ENCODE peak calls at places on chromosome 16, in ten cellular contexts. F, D, A, H, R, L, G, Z, E and X are unnamed samples. For H3K9me3, the result is how much of the 10 kb centered on the place peaks cover.

GRCh38 chr16:20740007-20740883 is 1.4 kb downstream of the THUMPD1 start:
- DNase-seq in A (no peak), H (no peak), Z (no peak), F (no peak), L (no peak), R (peak), G (no peak), E (no peak), D (no peak), X (no peak)

GRCh38 chr16:2295056-2295798 is 27.3 kb upstream of the RNPS1 start:
- DNase-seq in L (no peak), A (no peak), D (no peak), Z (no peak), H (no peak), E (no peak), F (no peak), G (no peak), R (no peak), X (no peak)

GRCh38 chr16:1125471-1125870 is 27.4 kb upstream of the CACNA1H start:
- DNase-seq in G (no peak), L (no peak), E (peak), F (no peak), Z (no peak), A (no peak), H (peak), R (no peak), D (peak), X (no peak)

GRCh38 chr16:56931253-56931768 is 631 bp upstream of the HERPUD1 start:
- DNase-seq in H (no peak), D (peak), G (peak), R (no peak), Z (no peak), L (no peak), A (no peak), E (no peak), F (no peak), X (peak)

GRCh38 chr16:56636616-56637413 is 1.7 kb upstream of the MT1A start:
- DNase-seq in L (no peak), G (no peak), Z (no peak), A (no peak), F (no peak), R (no peak), E (no peak), H (no peak), D (no peak), X (no peak)

GRCh38 chr16:71467810-71468209 is 5.8 kb upstream of the ZNF23 start:
- DNase-seq in D (no peak), E (no peak), F (no peak), R (no peak), A (no peak), Z (no peak), G (no peak), L (no peak), H (peak), X (no peak)

GRCh38 chr16:57341441-57342303 is 16.9 kb upstream of the CCL22 start:
- DNase-seq in F (no peak), L (no peak), R (no peak), A (no peak), H (no peak), Z (no peak), D (peak), E (no peak), G (no peak), X (no peak)

GRCh38 chr16:16101585-16101984 is 121.7 kb downstream of the ABCC6 start:
- DNase-seq in H (no peak), E (no peak), A (no peak), D (no peak), L (no peak), Z (no peak), R (no peak), F (no peak), G (no peak), X (no peak)

GRCh38 chr16:81758376-81758775 is 20.7 kb upstream of the PLCG2 start:
- DNase-seq in G (no peak), F (no peak), H (no peak), R (no peak), E (no peak), L (no peak), A (no peak), Z (no peak), D (no peak), X (no peak)

GRCh38 chr16:71626018-71626857 is at the start of gene MARVELD3:
- DNase-seq in H (peak), E (no peak), R (no peak), G (peak), Z (no peak), L (no peak), F (no peak), A (no peak), D (peak), X (peak)

GRCh38 chr16:46687486-46687885 is 1.5 kb downstream of the VPS35 start:
- DNase-seq in E (no peak), G (no peak), D (no peak), L (no peak), Z (no peak), R (no peak), A (no peak), H (no peak), F (no peak), X (no peak)

GRCh38 chr16:46688101-46688656 is 799 bp downstream of the VPS35 start:
- DNase-seq in D (peak), G (no peak), Z (no peak), E (no peak), H (no peak), R (no peak), F (peak), A (peak), L (no peak), X (peak)

GRCh38 chr16:46690281-46691178 is 1.1 kb downstream of the ORC6 start:
- DNase-seq in G (peak), E (no peak), A (no peak), R (no peak), L (no peak), F (no peak), Z (no peak), H (peak), D (peak), X (no peak)

GRCh38 chr16:46689492-46690280 is at the start of gene ORC6:
- DNase-seq in L (peak), H (peak), D (peak), G (peak), A (peak), F (peak), E (peak), R (peak), Z (peak), X (peak)

GRCh38 chr16:46688657-46689491 is at the start of gene VPS35:
- DNase-seq in E (peak), R (peak), H (peak), G (peak), Z (peak), L (peak), A (peak), F (peak), D (peak), X (peak)
- TF ChIP-seq CTCF in E (no peak), R (no peak), H (no peak), G (no peak), Z (no peak), L (no peak), A (no peak), F (no peak), D (peak), X (no peak)

GRCh38 chr16:88973007-88973410 is 4.0 kb downstream of the CBFA2T3 start:
- DNase-seq in H (peak), Z (no peak), A (no peak), E (no peak), D (no peak), G (no peak), L (no peak), F (no peak), R (no peak), X (no peak)
- H3K4me3 ChIP-seq in H (no peak), Z (no peak), A (no peak), E (no peak), D (no peak), G (no peak), L (no peak), F (no peak), R (no peak), X (no peak)

GRCh38 chr16:64307431-64307830 is 814.4 kb downstream of the CDH11 start:
- DNase-seq in H (no peak), R (no peak), D (no peak), A (no peak), E (no peak), G (no peak), Z (no peak), L (no peak), F (no peak), X (no peak)

GRCh38 chr16:64309398-64310110 is 812.3 kb downstream of the CDH11 start:
- DNase-seq in R (no peak), H (no peak), L (no peak), E (no peak), F (no peak), A (no peak), G (no peak), Z (no peak), D (no peak), X (no peak)

GRCh38 chr16:64305663-64306062 is 816.2 kb downstream of the CDH11 start:
- DNase-seq in D (no peak), R (no peak), A (no peak), F (no peak), H (no peak), L (no peak), E (no peak), G (no peak), Z (no peak), X (no peak)

GRCh38 chr16:64311241-64311640 is 810.6 kb downstream of the CDH11 start:
- DNase-seq in H (no peak), A (no peak), Z (no peak), G (no peak), E (no peak), D (no peak), F (no peak), R (no peak), L (no peak), X (no peak)

DNA sequence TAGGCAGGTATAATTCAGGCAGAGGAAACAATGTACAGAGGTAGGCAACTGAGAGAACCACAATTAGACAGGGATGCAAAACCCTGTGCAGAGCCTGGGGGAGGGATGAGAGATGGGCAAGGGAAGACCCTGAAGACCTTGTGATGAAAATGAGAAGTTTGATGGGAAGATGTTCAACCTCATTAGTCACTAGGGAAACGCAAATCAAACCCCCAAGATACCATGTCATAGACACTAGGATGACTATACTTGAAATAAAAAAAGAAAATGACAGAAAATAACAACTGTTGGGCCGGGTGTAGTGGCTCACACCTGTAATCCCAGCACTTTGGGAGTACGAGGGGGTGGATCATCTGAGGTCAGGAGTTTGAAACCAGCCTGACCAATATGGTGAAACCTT is 813.1 kb downstream of the CDH11 start:
- DNase-seq in Z (no peak), A (no peak), D (no peak), L (no peak), E (no peak), H (no peak), R (no peak), G (no peak), F (no peak), X (no peak)
- H3K9me3 ChIP-seq in Z (under half), A (under half), D (under half), L (under half), E (under half), H (under half), R (under half), G (under half), F (under half), X (under half)

GRCh38 chr16:4270595-4270994 is 2.2 kb downstream of the TFAP4 start:
- DNase-seq in Z (no peak), R (no peak), L (no peak), H (no peak), G (no peak), F (no peak), D (no peak), E (no peak), A (no peak), X (no peak)

GRCh38 chr16:4272114-4272954 is 489 bp downstream of the TFAP4 start:
- DNase-seq in D (peak), L (no peak), E (peak), H (peak), A (peak), G (no peak), R (peak), F (peak), Z (peak), X (peak)

GRCh38 chr16:4275861-4276260 is 3.0 kb upstream of the TFAP4 start:
- DNase-seq in R (no peak), A (no peak), Z (no peak), H (no peak), F (no peak), D (no peak), E (no peak), L (no peak), G (no peak), X (no peak)

GRCh38 chr16:4271176-4272113 is 1.4 kb downstream of the TFAP4 start:
- DNase-seq in G (peak), H (peak), F (peak), R (peak), L (peak), A (peak), Z (peak), D (peak), E (peak), X (peak)

DNA sequence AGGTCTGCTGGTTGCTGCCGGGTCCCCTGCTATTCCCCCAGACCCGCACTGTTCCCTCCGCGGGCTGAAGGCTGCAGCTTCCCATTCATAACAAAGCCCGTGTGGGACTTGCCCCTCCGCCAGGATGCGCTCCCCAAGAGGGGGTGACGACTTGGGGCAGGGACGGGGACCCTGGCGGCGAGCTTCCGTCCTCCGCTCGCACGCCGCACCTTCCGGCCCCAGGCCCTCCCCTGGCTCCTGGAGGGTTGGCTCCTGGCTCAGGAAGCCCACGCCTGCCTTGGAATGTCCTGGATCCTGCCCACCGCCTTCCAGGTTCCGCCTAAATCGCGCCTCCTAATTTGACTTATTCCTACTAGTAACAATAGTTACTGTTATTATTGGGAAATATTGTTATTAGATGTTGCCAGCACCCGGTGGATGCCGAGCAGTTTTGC is 1.1 kb upstream of the TFAP4 start:
- DNase-seq in G (peak), E (peak), Z (no peak), R (peak), A (peak), F (peak), D (peak), L (no peak), H (peak), X (peak)
- TF ChIP-seq CTCF in G (peak), E (no peak), Z (peak), R (peak), A (peak), F (peak), D (peak), L (peak), H (peak), X (peak)

GRCh38 chr16:10045291-10045775 is 136.9 kb downstream of the GRIN2A start:
- DNase-seq in G (no peak), H (no peak), L (no peak), F (no peak), A (no peak), D (no peak), R (no peak), E (no peak), Z (no peak), X (no peak)

GRCh38 chr16:10040136-10041080 is 141.8 kb downstream of the GRIN2A start:
- DNase-seq in R (no peak), A (no peak), G (no peak), H (no peak), F (no peak), D (no peak), L (no peak), Z (no peak), E (no peak), X (no peak)

GRCh38 chr16:10037771-10038170 is 144.5 kb downstream of the GRIN2A start:
- DNase-seq in A (no peak), F (no peak), H (no peak), L (no peak), E (no peak), G (no peak), Z (no peak), D (no peak), R (no peak), X (no peak)

GRCh38 chr16:10036951-10037350 is 145.3 kb downstream of the GRIN2A start:
- DNase-seq in G (no peak), Z (no peak), L (no peak), F (no peak), D (no peak), A (no peak), R (no peak), H (no peak), E (no peak), X (no peak)

GRCh38 chr16:10039220-10040096 is 142.8 kb downstream of the GRIN2A start:
- DNase-seq in F (no peak), G (no peak), L (no peak), D (no peak), E (no peak), A (no peak), H (peak), Z (no peak), R (no peak), X (no peak)
- H3K4me3 ChIP-seq in F (peak), G (no peak), L (peak), D (no peak), E (no peak), A (peak), H (peak), Z (no peak), R (peak), X (peak)

GRCh38 chr16:35184356-35184870 is 1725.0 kb downstream of the TP53TG3F start:
- DNase-seq in Z (no peak), E (no peak), A (no peak), D (no peak), G (no peak), H (no peak), R (no peak), L (no peak), F (no peak), X (no peak)

GRCh38 chr16:35186045-35186759 is 1726.8 kb downstream of the TP53TG3F start:
- DNase-seq in G (no peak), H (no peak), E (no peak), R (no peak), Z (no peak), A (no peak), L (no peak), F (no peak), D (no peak), X (no peak)

GRCh38 chr16:35187665-35188225 is 1728.3 kb downstream of the TP53TG3F start:
- DNase-seq in F (no peak), G (no peak), R (no peak), H (no peak), E (no peak), A (no peak), L (no peak), D (no peak), Z (no peak), X (no peak)

GRCh38 chr16:35185366-35186044 is 1726.1 kb downstream of the TP53TG3F start:
- DNase-seq in H (no peak), E (no peak), G (no peak), R (no peak), L (no peak), F (no peak), Z (no peak), D (no peak), A (no peak), X (no peak)

DNA sequence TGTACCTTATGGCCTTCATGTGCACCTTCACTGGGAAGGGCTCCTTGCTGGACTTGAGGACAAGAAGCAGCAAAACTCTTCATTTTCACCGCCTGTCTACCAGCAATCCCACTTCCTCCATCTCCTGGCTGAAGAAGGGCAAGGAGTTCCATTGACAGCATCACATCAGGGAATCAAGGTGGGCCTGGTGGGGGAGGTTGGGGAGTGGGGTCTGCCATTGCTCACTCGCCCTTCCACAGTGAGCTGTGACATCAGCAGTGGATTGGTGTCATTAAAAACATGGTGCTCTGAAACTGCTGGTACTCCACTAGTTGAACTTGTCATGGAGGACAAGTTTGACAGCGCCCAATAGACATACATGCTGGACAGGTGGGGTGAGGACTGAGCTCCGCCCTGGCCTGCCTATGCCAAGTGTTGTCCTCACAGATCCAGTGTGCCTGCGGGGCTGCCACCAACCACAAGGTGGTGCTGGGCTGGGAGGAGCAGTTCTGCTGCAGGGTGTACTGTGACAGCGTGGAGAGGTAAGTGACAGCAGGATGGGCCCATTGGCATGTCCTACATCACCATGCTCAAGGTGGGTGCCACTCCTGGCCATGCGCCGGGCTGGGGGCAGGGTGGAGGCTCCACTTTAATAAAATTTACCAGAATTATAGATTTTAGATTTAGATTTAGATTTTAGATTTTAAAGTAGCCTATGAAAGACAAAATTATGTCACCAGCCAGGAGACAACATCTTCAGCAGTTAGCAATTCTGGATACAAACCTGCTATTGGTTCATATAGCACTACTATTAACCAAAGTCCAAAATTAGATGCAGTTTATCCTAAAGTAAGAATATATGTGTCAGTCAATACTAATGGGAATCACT is 1729.1 kb downstream of the TP53TG3F start:
- DNase-seq in R (no peak), F (no peak), L (no peak), A (no peak), G (no peak), D (no peak), Z (no peak), H (no peak), E (no peak), X (no peak)
- H3K9me3 ChIP-seq in R (under half), F (under half), L (under half), A (under half), G (under half), D (under half), Z (under half), H (under half), E (under half), X (under half)

GRCh38 chr16:30659507-30660423 is 1.5 kb downstream of the FBRS start:
- DNase-seq in H (no peak), R (no peak), Z (no peak), A (no peak), F (no peak), G (no peak), E (peak), D (peak), L (no peak), X (no peak)

GRCh38 chr16:30656974-30657865 is 1.0 kb upstream of the FBRS start:
- DNase-seq in Z (no peak), H (no peak), A (no peak), G (no peak), F (no peak), D (peak), L (no peak), R (no peak), E (no peak), X (no peak)

GRCh38 chr16:30656388-30656787 is 1.8 kb upstream of the FBRS start:
- DNase-seq in L (no peak), R (no peak), H (no peak), A (no peak), Z (no peak), E (no peak), G (no peak), F (no peak), D (no peak), X (no peak)

GRCh38 chr16:30658731-30659506 is 688 bp downstream of the FBRS start:
- DNase-seq in H (peak), F (peak), A (peak), L (peak), G (peak), D (no peak), Z (peak), R (peak), E (peak), X (peak)

GRCh38 chr16:30657866-30658730 is at the start of gene FBRS:
- DNase-seq in L (peak), H (peak), E (peak), D (peak), F (peak), R (peak), A (peak), Z (peak), G (peak), X (peak)
- TF ChIP-seq CTCF in L (peak), H (peak), E (peak), D (peak), F (peak), R (peak), A (peak), Z (peak), G (peak), X (peak)

GRCh38 chr16:27224271-27224737 is 21.0 kb downstream of the KDM8 start:
- DNase-seq in F (no peak), G (no peak), A (no peak), L (no peak), Z (no peak), E (no peak), D (no peak), H (no peak), R (no peak), X (no peak)

GRCh38 chr16:27223226-27223610 is 19.9 kb downstream of the KDM8 start:
- DNase-seq in R (no peak), G (no peak), Z (no peak), F (no peak), E (no peak), H (no peak), D (peak), A (no peak), L (no peak), X (no peak)

GRCh38 chr16:27223701-27224100 is 20.4 kb downstream of the KDM8 start:
- DNase-seq in F (no peak), D (no peak), H (no peak), G (no peak), Z (no peak), R (no peak), A (no peak), L (no peak), E (no peak), X (no peak)

GRCh38 chr16:27221576-27222498 is 18.5 kb downstream of the KDM8 start:
- DNase-seq in A (no peak), E (no peak), R (peak), G (no peak), L (no peak), D (peak), H (peak), F (peak), Z (no peak), X (peak)

GRCh38 chr16:27222499-27223225 is 19.3 kb downstream of the KDM8 start:
- DNase-seq in D (peak), Z (peak), H (peak), L (no peak), R (peak), A (peak), G (no peak), E (peak), F (peak), X (peak)
- H3K4me3 ChIP-seq in D (no peak), Z (peak), H (no peak), L (no peak), R (no peak), A (no peak), G (no peak), E (no peak), F (peak), X (no peak)